ENCODE peak calls at places on chromosomes 16 and 17, in four cellular contexts. C, K, R and U are unnamed samples.

GRCh38 chr16:3401719-3402397 is 843 bp downstream of the ZNF174 start:
- DNase-seq in C (peak; percentile 15), K (no peak), R (peak; percentile 26), U (no peak)

GRCh38 chr17:5523249-5523648 is 36.9 kb downstream of the MIS12 start:
- DNase-seq in C (no peak), K (no peak), R (no peak), U (no peak)

GRCh38 chr16:57041182-57042156 is 50.9 kb upstream of the CPNE2 start:
- DNase-seq in C (no peak), K (peak; percentile 66), R (no peak), U (peak; percentile 55)

GRCh38 chr17:83193336-83194188 is 114.2 kb downstream of the METRNL start:
- DNase-seq in C (no peak), K (no peak), R (no peak), U (no peak)

GRCh38 chr17:9766970-9767369 is 24.4 kb downstream of the DHRS7C start:
- DNase-seq in C (no peak), K (no peak), R (no peak), U (no peak)

GRCh38 chr17:68378202-68379149 is 78.8 kb downstream of the WIPI1 start:
- DNase-seq in C (peak; percentile 32), K (no peak), R (peak; percentile 85), U (no peak)

GRCh38 chr16:14196011-14196410 is 124.9 kb downstream of the MRTFB start:
- DNase-seq in C (peak; percentile 2), K (no peak), R (no peak), U (peak; percentile 4)

GRCh38 chr16:57185446-57185944 is 344 bp downstream of the PSME3IP1 start:
- DNase-seq in C (peak; percentile 53), K (no peak), R (peak; percentile 53), U (no peak)

GRCh38 chr16:57203451-57203850 is 17.3 kb downstream of the RSPRY1 start:
- DNase-seq in C (peak; percentile 66), K (no peak), R (no peak), U (no peak)

GRCh38 chr16:63982156-63982555 is 1139.7 kb downstream of the CDH11 start:
- DNase-seq in C (no peak), K (no peak), R (no peak), U (no peak)

GRCh38 chr17:7019839-7020519 is 2.9 kb upstream of the BCL6B start:
- DNase-seq in C (peak; percentile 8), K (no peak), R (peak; percentile 75), U (no peak)

GRCh38 chr17:78130080-78130438 is 512 bp upstream of the TMC8 start:
- DNase-seq in C (no peak), K (no peak), R (no peak), U (peak; percentile 71)

GRCh38 chr17:35795007-35795870 is at the start of gene MMP28:
- DNase-seq in C (no peak), K (peak; percentile 26), R (peak; percentile 79), U (peak; percentile 54)

GRCh38 chr17:28008526-28008925 is 34.0 kb upstream of the NLK start:
- DNase-seq in C (peak; percentile 59), K (no peak), R (peak; percentile 35), U (no peak)

GRCh38 chr16:56675685-56676210 is 6.1 kb downstream of the MT1H start:
- DNase-seq in C (no peak), K (no peak), R (no peak), U (no peak)

GRCh38 chr16:66359012-66359411 is 7.5 kb upstream of the CDH5 start:
- DNase-seq in C (no peak), K (no peak), R (no peak), U (no peak)

GRCh38 chr16:89721644-89722391 is 481 bp downstream of the ZNF276 start:
- DNase-seq in C (peak; percentile 55), K (peak; percentile 83), R (peak; percentile 77), U (peak; percentile 91)

GRCh38 chr17:27807567-27808470 is 7.5 kb upstream of the NOS2 start:
- DNase-seq in C (peak; percentile 6), K (peak; percentile 39), R (no peak), U (peak; percentile 25)

GRCh38 chr17:44351464-44351863 is 6.4 kb downstream of the GRN start:
- DNase-seq in C (no peak), K (no peak), R (no peak), U (no peak)

GRCh38 chr17:76517638-76518038 is 16.4 kb upstream of the RHBDF2 start:
- DNase-seq in C (peak; percentile 39), K (no peak), R (no peak), U (no peak)

GRCh38 chr17:78951967-78952551 is 26.9 kb upstream of the TIMP2 start:
- DNase-seq in C (no peak), K (no peak), R (no peak), U (no peak)

GRCh38 chr17:43661699-43662431 is at the start of gene MEOX1:
- DNase-seq in C (peak; percentile 15), K (no peak), R (peak; percentile 67), U (no peak)